ENCODE peak calls at places on chromosomes 11 and 22, in six cellular contexts. W is ovary, X is astrocyte of the spinal cord, P is neuronal stem cell, F is KG1, Y is GDM1. E is an unnamed sample.

GRCh38 chr11:125175166-125175565 is 10.6 kb downstream of the PKNOX2 start:
- DNase-seq in W (no peak), X (no peak), P (no peak), F (no peak), Y (no peak), E (no peak)

GRCh38 chr22:43537019-43537585 is 125.3 kb downstream of the MPPED1 start:
- DNase-seq in W (no peak), X (no peak), P (no peak), F (no peak), Y (no peak), E (no peak)

GRCh38 chr22:45149671-45150070 is 14.1 kb upstream of the NUP50 start:
- DNase-seq in W (no peak), X (no peak), P (no peak), F (no peak), Y (no peak), E (no peak)

GRCh38 chr11:83521647-83522596 is 235.8 kb upstream of the CCDC90B start:
- DNase-seq in W (no peak), X (no peak), P (no peak), F (no peak), Y (no peak), E (peak; percentile 31)

GRCh38 chr11:93741882-93742226 is 382 bp downstream of the C11orf54 start:
- DNase-seq in W (no peak), X (no peak), P (no peak), F (no peak), Y (no peak), E (peak; percentile 76)

GRCh38 chr11:70630816-70631623 is 232.7 kb downstream of the CTTN start:
- DNase-seq in W (no peak), X (no peak), P (no peak), F (no peak), Y (no peak), E (no peak)

GRCh38 chr11:98003606-98004371 is 1017.0 kb upstream of the CNTN5 start:
- DNase-seq in W (no peak), X (no peak), P (no peak), F (no peak), Y (no peak), E (no peak)

GRCh38 chr22:37546436-37547248 is 13.6 kb upstream of the CDC42EP1 start:
- DNase-seq in W (peak; percentile 77), X (peak; percentile 87), P (no peak), F (no peak), Y (no peak), E (no peak)

GRCh38 chr22:42863349-42863911 is 6.4 kb upstream of the ARFGAP3 start:
- DNase-seq in W (no peak), X (peak; percentile 95), P (no peak), F (peak; percentile 49), Y (no peak), E (no peak)

GRCh38 chr11:23359297-23359696 is 499.0 kb upstream of the CCDC179 start:
- DNase-seq in W (no peak), X (peak; percentile 94), P (no peak), F (no peak), Y (no peak), E (peak; percentile 64)

GRCh38 chr22:45645526-45646414 is 25.9 kb upstream of the ATXN10 start:
- DNase-seq in W (peak; percentile 82), X (peak; percentile 41), P (peak; percentile 65), F (peak; percentile 42), Y (peak; percentile 62), E (peak; percentile 86)

GRCh38 chr11:61627831-61628753 is 47.2 kb upstream of the SYT7 start:
- DNase-seq in W (peak; percentile 65), X (peak; percentile 52), P (peak; percentile 67), F (no peak), Y (no peak), E (peak; percentile 89)

GRCh38 chr11:117589024-117589423 is 208.0 kb downstream of the DSCAML1 start:
- DNase-seq in W (no peak), X (no peak), P (no peak), F (no peak), Y (no peak), E (no peak)